ENCODE peak calls at places on chromosomes 3 and 15, in six cellular contexts. R is brain microvascular endothelial cell, D is thoracic aorta, V is upper lobe of left lung, S is Panc1, G is mammary epithelial cell. B is an unnamed sample. For H3K36me3, the result is how much of the 10 kb centered on the place peaks cover.

GRCh38 chr15:90354986-90355385 is 2.9 kb downstream of the ZNF774 start:
- DNase-seq in R (no peak), D (no peak), V (no peak), S (no peak), G (no peak), B (no peak)

GRCh38 chr3:45143673-45144670 is 2.2 kb downstream of the CDCP1 start:
- DNase-seq in R (no peak), D (no peak), V (no peak), S (no peak), G (no peak), B (no peak)

GRCh38 chr3:141777957-141778813 is 15.0 kb downstream of the GRK7 start:
- DNase-seq in R (no peak), D (no peak), V (peak), S (no peak), G (no peak), B (no peak)

GRCh38 chr15:99326235-99326634 is 75.0 kb downstream of the LRRC28 start:
- DNase-seq in R (no peak), D (no peak), V (no peak), S (no peak), G (peak), B (peak)

GRCh38 chr15:30929064-30929669 is 25.5 kb downstream of the FAN1 start:
- DNase-seq in R (no peak), D (no peak), V (peak), S (no peak), G (no peak), B (no peak)

GRCh38 chr15:58355352-58355964 is 76.3 kb upstream of the LIPC start:
- DNase-seq in R (no peak), D (no peak), V (no peak), S (no peak), G (no peak), B (no peak)

GRCh38 chr3:52788890-52789745 is 5.5 kb upstream of the ITIH3 start:
- DNase-seq in R (no peak), D (no peak), V (no peak), S (no peak), G (no peak), B (no peak)

GRCh38 chr3:25910997-25911396 is 121.1 kb downstream of the OXSM start:
- DNase-seq in R (peak), D (no peak), V (no peak), S (no peak), G (no peak), B (peak)

GRCh38 chr3:189192725-189193124 is 21.0 kb downstream of the TPRG1 start:
- DNase-seq in R (no peak), D (no peak), V (no peak), S (no peak), G (no peak), B (no peak)

GRCh38 chr3:16378415-16378814 is 113.4 kb downstream of the OXNAD1 start:
- DNase-seq in R (no peak), D (no peak), V (no peak), S (no peak), G (no peak), B (no peak)

GRCh38 chr15:32730677-32731654 is 13.2 kb downstream of the GREM1 start:
- DNase-seq in R (no peak), D (no peak), V (peak), S (no peak), G (peak), B (peak)

GRCh38 chr3:128488995-128489859 is 3.8 kb downstream of the GATA2 start:
- DNase-seq in R (no peak), D (no peak), V (peak), S (no peak), G (no peak), B (no peak)

GRCh38 chr3:149245738-149246451 is 24.3 kb upstream of the CP start:
- DNase-seq in R (peak), D (no peak), V (no peak), S (no peak), G (peak), B (peak)

GRCh38 chr3:68935778-68936177 is 3.4 kb upstream of the TAFA4 start:
- DNase-seq in R (no peak), D (no peak), V (no peak), S (no peak), G (no peak), B (no peak)
- TF ChIP-seq CTCF in R (no peak), D (no peak), V (no peak), S (no peak), G (no peak), B (no peak)

GRCh38 chr3:169774186-169774585 is 990 bp downstream of the MYNN start:
- DNase-seq in R (no peak), D (no peak), V (no peak), S (no peak), G (peak), B (peak)
- H3K4me3 ChIP-seq in R (peak), D (peak), V (no peak), S (peak), G (peak), B (peak)

DNA sequence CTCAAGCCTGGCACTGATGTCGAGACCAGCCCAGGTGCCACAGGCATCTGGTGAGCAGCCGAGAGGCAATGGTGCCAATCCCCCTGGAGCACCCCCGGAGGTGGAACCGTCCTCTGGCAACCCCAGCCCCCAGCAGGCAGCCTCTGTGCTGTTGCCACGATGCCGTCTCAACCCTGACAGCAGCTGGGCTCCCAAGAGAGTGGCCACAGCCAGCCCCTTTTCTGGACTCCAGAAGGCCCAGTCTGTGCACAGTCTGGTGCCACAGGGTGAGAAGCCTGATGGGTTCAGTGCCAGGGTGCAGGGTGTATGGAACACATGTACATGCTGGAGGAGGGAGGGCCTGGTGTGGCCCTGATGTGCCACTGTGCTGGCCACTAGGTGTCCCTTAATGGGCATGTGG is 4.9 kb upstream of the JMJD7 start:
- DNase-seq in R (no peak), D (no peak), V (no peak), S (no peak), G (no peak), B (no peak)
- H3K36me3 ChIP-seq in R (half or more), D (under half), V (half or more), S (under half), G (under half), B (half or more)

DNA sequence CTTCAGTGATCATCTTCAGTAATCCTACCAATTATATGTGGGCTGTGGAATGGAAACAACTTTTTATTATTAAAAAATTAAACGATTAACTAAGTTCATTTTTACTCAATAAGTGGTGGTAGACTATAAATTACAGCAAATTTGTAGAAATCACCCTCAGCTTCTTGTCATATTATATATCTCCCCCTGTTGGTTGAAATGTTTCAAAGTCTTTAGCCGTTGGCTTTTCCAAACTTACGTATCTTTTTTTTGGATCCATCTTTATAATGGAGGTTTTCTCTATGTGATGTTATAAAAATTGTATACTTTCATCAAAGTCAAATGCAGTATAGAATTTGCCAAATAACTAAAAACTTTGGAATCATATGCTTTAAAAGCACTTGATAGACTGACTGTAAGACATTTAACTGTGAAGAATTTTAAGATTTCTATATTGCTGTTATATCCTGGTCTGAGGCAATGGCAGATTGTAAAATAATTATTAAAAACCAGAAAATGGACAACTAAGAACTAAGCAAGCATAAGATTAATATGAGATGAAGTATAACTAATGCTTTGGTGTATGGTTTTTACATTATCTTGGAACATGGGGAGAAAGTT is 44.7 kb downstream of the ATP11B start:
- DNase-seq in R (no peak), D (no peak), V (no peak), S (no peak), G (peak), B (peak)
- TF ChIP-seq CTCF in R (peak), D (peak), V (peak), S (peak), G (peak), B (peak)

DNA sequence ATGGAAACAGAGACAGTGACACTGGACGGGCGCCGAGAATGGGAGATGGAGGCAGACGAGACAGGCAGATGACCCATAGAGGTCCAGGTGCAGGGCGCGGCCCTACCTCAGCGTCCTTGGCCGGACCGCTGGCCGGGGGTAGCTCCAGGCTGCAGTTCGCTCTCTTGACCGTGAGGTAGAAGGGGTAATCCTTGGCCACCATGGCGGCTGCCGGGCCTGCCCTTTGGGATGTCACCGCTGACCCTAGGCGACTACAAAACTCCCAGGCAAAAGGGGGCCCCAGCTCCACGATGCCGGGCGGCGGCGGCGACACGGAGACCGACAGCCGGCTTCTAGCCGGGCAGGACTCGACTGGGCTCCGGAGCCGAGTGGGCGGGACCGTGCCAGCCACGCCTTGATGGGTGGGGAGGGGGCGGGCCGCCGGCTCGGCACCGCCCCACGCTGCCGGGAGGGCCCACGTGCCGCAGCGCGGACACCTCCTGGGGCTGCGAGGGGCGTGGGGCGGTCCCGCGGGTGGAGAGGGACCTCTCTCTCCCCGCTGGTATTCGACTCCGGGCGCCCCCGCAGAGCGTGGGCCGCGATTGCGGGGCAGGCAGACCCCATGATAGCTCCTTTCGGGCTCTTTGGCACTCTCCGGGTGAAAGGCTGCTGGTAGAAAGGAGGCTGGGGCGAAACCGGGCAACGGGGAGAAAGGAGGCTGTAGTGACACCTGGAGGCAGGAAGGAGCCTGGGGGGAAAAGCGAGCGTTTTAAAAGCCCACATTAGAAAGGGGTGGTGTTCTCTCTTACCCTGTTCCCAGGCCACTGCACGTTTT is at the start of gene ARHGEF3:
- DNase-seq in R (peak), D (no peak), V (peak), S (peak), G (peak), B (peak)
- H3K4me3 ChIP-seq in R (peak), D (peak), V (peak), S (peak), G (peak), B (peak)

B was measured in bronchial epithelial cell.